ENCODE peak calls at places on chromosomes 13 and 19, in ten cellular contexts. A is GM23248; R is lower leg skin; W is T follicular helper cell; N is amygdala; Q is GDM1; L is stimulated activated CD4-positive, alpha-beta T cell treated with anti-CD3 and anti-CD28 coated beads, TNF-alpha, amount 100 ng/mL, for 24 hours; B is heart right ventricle; S is anterior cingulate cortex; M is activated effector memory CD4-positive, alpha-beta T cell treated with anti-CD3 and anti-CD28 coated beads, Interleukin-2, amount 50 U/mL, for 16 hours. O is an unnamed sample.

GRCh38 chr19:1070576-1070930 is 3.6 kb downstream of the ARHGAP45 start:
- DNase-seq in B (no peak), W (no peak), Q (no peak), M (no peak), A (no peak), L (no peak), R (no peak), S (no peak), N (no peak), O (no peak)

GRCh38 chr19:2494084-2494446 is 18.1 kb downstream of the GADD45B start:
- DNase-seq in N (peak), M (peak), S (peak), L (no peak), W (no peak), A (peak), R (no peak), Q (no peak), B (no peak), O (no peak)

GRCh38 chr19:10421240-10421948 is 1.1 kb downstream of the PDE4A start:
- DNase-seq in R (no peak), N (no peak), S (no peak), Q (no peak), B (no peak), A (no peak), W (no peak), L (no peak), M (no peak), O (no peak)

GRCh38 chr13:106721599-106721998 is 153.7 kb upstream of the ARGLU1 start:
- DNase-seq in R (no peak), B (no peak), W (no peak), L (no peak), M (no peak), Q (no peak), A (no peak), S (no peak), N (no peak), O (no peak)

GRCh38 chr19:4454952-4455738 is 2.4 kb downstream of the UBXN6 start:
- DNase-seq in N (no peak), Q (no peak), S (no peak), B (no peak), W (no peak), L (no peak), M (no peak), R (peak), A (peak), O (no peak)

GRCh38 chr13:43977911-43978310 is 98.2 kb downstream of the LACC1 start:
- DNase-seq in M (no peak), N (no peak), W (no peak), S (no peak), Q (no peak), A (no peak), R (no peak), L (no peak), B (no peak), O (no peak)

GRCh38 chr19:51146751-51147150 is 4.7 kb downstream of the SIGLEC7 start:
- DNase-seq in A (no peak), Q (no peak), R (no peak), W (no peak), S (no peak), N (no peak), M (no peak), L (no peak), B (no peak), O (no peak)

GRCh38 chr19:35334064-35334753 is 5.2 kb downstream of the CD22 start:
- DNase-seq in L (no peak), N (no peak), A (no peak), Q (no peak), R (no peak), S (no peak), M (no peak), B (no peak), W (no peak), O (no peak)

GRCh38 chr13:36369268-36370107 is 23.3 kb upstream of the SPART start:
- DNase-seq in S (no peak), W (no peak), N (no peak), A (no peak), R (no peak), B (no peak), M (no peak), Q (no peak), L (no peak), O (no peak)